ENCODE peak calls at places on chromosomes 11 and 22, in six cellular contexts. K is transverse colon, X is A549, O is adrenal gland, W is HCT116, T is IMR-90. I is an unnamed sample.

GRCh38 chr11:94513091-94513490 is 830 bp downstream of the C11orf97 start:
- DNase-seq in X (no peak), T (no peak), K (peak; percentile 38), O (no peak), W (no peak), I (no peak)

GRCh38 chr11:127000291-127000968 is at the start of gene KIRREL3:
- DNase-seq in X (peak; percentile 33), T (peak; percentile 40), O (no peak), K (no peak), W (no peak), I (no peak)

GRCh38 chr11:117717485-117718314 is 79.3 kb downstream of the DSCAML1 start:
- DNase-seq in T (no peak), W (no peak), O (no peak), X (peak; percentile 85), K (peak; percentile 32), I (peak; percentile 95)

GRCh38 chr11:102118937-102119336 is 8.7 kb downstream of the YAP1 start:
- DNase-seq in X (peak; percentile 16), T (no peak), O (no peak), K (no peak), W (no peak), I (peak; percentile 26)

GRCh38 chr22:49826603-49827306 is 918 bp downstream of the BRD1 start:
- DNase-seq in K (peak; percentile 47), W (no peak), X (no peak), T (peak; percentile 32), O (peak; percentile 57), I (peak; percentile 48)

GRCh38 chr11:89201138-89201537 is 23.5 kb downstream of the TYR start:
- DNase-seq in K (no peak), W (no peak), T (no peak), O (no peak), X (no peak), I (no peak)

GRCh38 chr11:69662021-69662698 is 13.0 kb downstream of the LTO1 start:
- DNase-seq in T (no peak), O (no peak), K (no peak), W (no peak), X (no peak), I (peak; percentile 96)

GRCh38 chr11:76620471-76620870 is 50.1 kb downstream of the LRRC32 start:
- DNase-seq in W (no peak), X (no peak), O (no peak), K (no peak), T (peak; percentile 89), I (no peak)

GRCh38 chr11:61429691-61430582 is at the start of the genes CPSF7 and SDHAF2:
- DNase-seq in O (peak; percentile 97), W (peak; percentile 84), X (peak; percentile 97), T (peak; percentile 92), K (peak; percentile 98), I (peak; percentile 96)

GRCh38 chr11:9139628-9140357 is 48.4 kb upstream of the SCUBE2 start:
- DNase-seq in K (no peak), X (no peak), O (no peak), W (no peak), T (no peak), I (no peak)

GRCh38 chr11:121449123-121449522 is 3.0 kb upstream of the SORL1 start:
- DNase-seq in K (no peak), X (no peak), O (no peak), W (no peak), T (no peak), I (no peak)

GRCh38 chr11:37506516-37506915 is 908.5 kb upstream of the RAG2 start:
- DNase-seq in W (no peak), O (no peak), T (no peak), K (no peak), X (no peak), I (no peak)

GRCh38 chr11:70948855-70949551 is 303.4 kb downstream of the SHANK2 start:
- DNase-seq in T (no peak), W (no peak), K (no peak), O (no peak), X (no peak), I (peak; percentile 97)

GRCh38 chr11:61497473-61497872 is 11.1 kb upstream of the LRRC10B start:
- DNase-seq in X (no peak), O (no peak), W (no peak), K (no peak), T (no peak), I (no peak)

GRCh38 chr11:94938399-94939055 is 34.8 kb downstream of the CWC15 start:
- DNase-seq in T (peak; percentile 92), K (no peak), W (no peak), X (no peak), O (peak; percentile 78), I (peak; percentile 34)

GRCh38 chr11:100738701-100739100 is 51.6 kb downstream of the ARHGAP42 start:
- DNase-seq in O (no peak), K (no peak), T (no peak), W (no peak), X (no peak), I (no peak)

GRCh38 chr11:73204711-73205121 is 13.4 kb upstream of the P2RY2 start:
- DNase-seq in T (no peak), O (peak; percentile 56), K (peak; percentile 41), X (no peak), W (no peak), I (peak; percentile 17)

GRCh38 chr22:25774575-25775026 is 32.6 kb downstream of the MYO18B start:
- DNase-seq in W (no peak), O (no peak), T (no peak), X (no peak), K (no peak), I (no peak)

GRCh38 chr11:57161351-57161750 is 20.4 kb upstream of the LRRC55 start:
- DNase-seq in T (no peak), O (no peak), X (no peak), W (no peak), K (no peak), I (peak; percentile 29)

GRCh38 chr11:45158210-45158644 is 11.8 kb downstream of the PRDM11 start:
- DNase-seq in T (no peak), K (peak; percentile 44), W (no peak), O (no peak), X (no peak), I (peak; percentile 66)

DNA sequence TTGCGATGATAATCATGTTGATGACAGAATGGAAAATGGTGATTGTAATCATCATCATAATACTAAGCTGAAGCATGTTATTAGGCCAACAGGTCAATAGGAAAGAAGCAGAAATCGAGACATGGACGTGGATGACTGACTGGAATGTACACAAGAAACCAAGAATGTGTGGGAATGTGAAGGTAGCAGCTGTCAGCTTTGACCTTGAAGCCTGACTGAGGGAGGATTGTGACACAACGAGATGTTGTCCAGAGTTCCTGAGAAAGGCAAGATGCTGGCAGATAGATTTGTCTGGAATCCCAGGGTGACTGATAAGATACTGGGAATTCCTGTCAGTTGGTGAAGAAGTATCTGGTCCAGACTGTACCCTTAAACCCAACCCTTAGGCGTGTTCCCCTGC is 108.5 kb downstream of the SYN3 start:
- DNase-seq in O (peak; percentile 39), X (no peak), W (no peak), T (no peak), K (no peak), I (no peak)
- TF ChIP-seq POLR2A in O (no peak), X (no peak), W (no peak), T (no peak), K (no peak), I (no peak)

GRCh38 chr11:10514713-10515112 is 26.3 kb downstream of the RNF141 start:
- DNase-seq in W (no peak), K (no peak), X (no peak), T (peak; percentile 14), O (no peak), I (no peak)

GRCh38 chr11:10515418-10515817 is 25.6 kb downstream of the RNF141 start:
- DNase-seq in X (no peak), W (no peak), T (no peak), K (no peak), O (no peak), I (no peak)

GRCh38 chr11:10518123-10518522 is 22.9 kb downstream of the RNF141 start:
- DNase-seq in X (no peak), O (no peak), T (peak; percentile 25), W (no peak), K (no peak), I (no peak)

GRCh38 chr11:10511046-10511711 is 29.8 kb downstream of the RNF141 start:
- DNase-seq in X (no peak), T (no peak), K (no peak), O (no peak), W (no peak), I (no peak)

GRCh38 chr11:10514210-10514609 is 26.8 kb downstream of the RNF141 start:
- DNase-seq in X (peak; percentile 12), T (peak; percentile 49), O (no peak), K (no peak), W (no peak), I (no peak)
- TF ChIP-seq CTCF in X (peak; percentile 51), T (peak; percentile 46), O (peak; percentile 20), K (peak; percentile 30), W (peak; percentile 39), I (peak; percentile 33)

GRCh38 chr11:124673333-124674167 is at the start of the genes SIAE and SPA17:
- DNase-seq in X (peak; percentile 93), K (peak; percentile 96), O (peak; percentile 94), T (peak; percentile 95), W (peak; percentile 94), I (peak; percentile 97)
- TF ChIP-seq POLR2A in X (peak; percentile 48), K (peak; percentile 90), O (no peak), T (peak; percentile 80), W (peak; percentile 55), I (peak; percentile 30)

GRCh38 chr11:105000167-105000566 is 22.8 kb downstream of the CASP5 start:
- DNase-seq in W (peak; percentile 37), K (no peak), T (no peak), O (no peak), X (peak; percentile 31), I (no peak)
- TF ChIP-seq CTCF in W (no peak), K (no peak), T (no peak), O (no peak), X (no peak), I (no peak)

DNA sequence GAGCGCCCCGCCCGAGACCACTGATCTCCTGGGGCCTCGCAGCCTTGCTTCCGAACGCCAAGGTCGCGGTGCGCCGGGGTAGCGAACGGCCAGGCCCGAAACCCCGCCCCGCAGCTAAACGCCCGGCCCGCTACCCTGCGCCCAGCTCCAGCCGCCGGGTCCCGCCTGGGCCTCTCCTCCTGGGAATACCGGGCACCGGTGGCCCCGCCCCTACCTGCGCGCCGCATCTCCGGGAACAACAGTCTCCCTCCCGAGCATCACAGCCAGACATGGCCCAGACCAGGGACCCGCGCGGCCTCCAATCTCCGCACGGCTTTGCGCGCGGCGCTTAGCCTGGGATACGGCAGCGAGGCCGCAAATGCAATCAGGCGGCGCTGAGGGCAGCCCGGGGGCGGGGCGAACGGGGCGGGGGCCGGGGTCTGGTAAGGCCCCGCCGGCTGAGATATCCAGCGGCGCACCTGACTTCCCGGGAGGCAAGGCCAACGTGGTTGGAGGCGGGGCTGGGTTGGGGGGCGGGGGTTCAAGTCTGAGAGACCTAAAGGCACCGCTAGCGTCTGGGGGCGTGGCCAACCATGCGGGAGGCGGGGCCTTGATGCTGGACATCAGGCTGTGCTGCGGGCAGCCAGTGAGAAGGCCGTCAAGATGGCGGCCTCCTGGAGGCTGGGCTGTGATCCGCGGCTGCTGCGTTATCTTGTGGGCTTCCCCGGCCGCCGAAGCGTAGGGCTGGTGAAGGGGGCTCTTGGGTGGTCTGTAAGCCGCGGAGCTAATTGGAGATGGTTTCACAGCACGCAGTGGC is at the start of the genes APIP and PDHX:
- DNase-seq in X (peak; percentile 99), T (peak; percentile 99), O (peak; percentile 100), K (peak; percentile 99), W (peak; percentile 98), I (peak; percentile 100)
- TF ChIP-seq POLR2A in X (peak; percentile 97), T (peak; percentile 98), O (peak; percentile 96), K (peak; percentile 94), W (peak; percentile 55), I (peak; percentile 95)